ENCODE peak calls at places on chromosome 22, in five cellular contexts. I is PC-3, Z is GM06990, J is neural progenitor cell, O is GM23338. U is an unnamed sample. For H3K36me3, the result is how much of the 10 kb centered on the place peaks cover.

GRCh38 chr22:26038365-26038764 is 130.9 kb upstream of the SEZ6L start:
- DNase-seq in Z (no peak), O (peak), I (no peak), J (no peak), U (no peak)

GRCh38 chr22:44455963-44456358 is 42.1 kb downstream of the RTL6 start:
- DNase-seq in O (no peak), J (no peak), I (no peak), Z (no peak), U (no peak)

GRCh38 chr22:26045855-26046254 is 123.4 kb upstream of the SEZ6L start:
- DNase-seq in Z (no peak), J (no peak), O (no peak), I (no peak), U (no peak)

GRCh38 chr22:26579331-26579886 is 10.5 kb downstream of the TPST2 start:
- DNase-seq in J (no peak), Z (peak), O (no peak), I (no peak), U (peak)

GRCh38 chr22:19868773-19869471 is 14.2 kb upstream of the GNB1L start:
- DNase-seq in J (no peak), I (no peak), O (no peak), Z (no peak), U (no peak)

GRCh38 chr22:38262051-38262795 is 10.6 kb downstream of the TMEM184B start:
- DNase-seq in I (peak), Z (peak), O (peak), J (peak), U (peak)

GRCh38 chr22:23163665-23164064 is 16.6 kb upstream of the BCR start:
- DNase-seq in J (no peak), O (no peak), Z (no peak), I (no peak), U (no peak)

GRCh38 chr22:37820350-37820749 is 2.8 kb upstream of the GALR3 start:
- DNase-seq in O (no peak), I (no peak), J (no peak), Z (no peak), U (no peak)

GRCh38 chr22:40383905-40384304 is 13.5 kb downstream of the SGSM3 start:
- DNase-seq in I (no peak), O (no peak), Z (no peak), J (no peak), U (no peak)

GRCh38 chr22:45029501-45029900 is 19.7 kb upstream of the PHF21B start:
- DNase-seq in O (no peak), J (no peak), I (no peak), Z (no peak), U (no peak)

GRCh38 chr22:27299181-27300085 is 502.1 kb downstream of the MN1 start:
- DNase-seq in Z (no peak), O (peak), J (peak), I (no peak), U (no peak)

GRCh38 chr22:28344893-28345292 is 334.7 kb downstream of the TTC28 start:
- DNase-seq in O (no peak), J (no peak), I (no peak), Z (no peak), U (no peak)

GRCh38 chr22:39489094-39490068 is 12.7 kb upstream of the MIEF1 start:
- DNase-seq in O (no peak), J (no peak), Z (no peak), I (no peak), U (no peak)

GRCh38 chr22:29310065-29310862 is 3.8 kb downstream of the GAS2L1 start:
- DNase-seq in O (no peak), Z (no peak), I (no peak), J (no peak), U (no peak)

GRCh38 chr22:50262460-50262911 is 1.0 kb upstream of the MAPK12 start:
- DNase-seq in I (peak), J (no peak), O (no peak), Z (no peak), U (peak)

GRCh38 chr22:39318507-39319283 is 728 bp downstream of the RPL3 start:
- DNase-seq in Z (no peak), I (no peak), O (no peak), J (peak), U (peak)

GRCh38 chr22:40200795-40201194 is 23.1 kb downstream of the TNRC6B start:
- DNase-seq in J (no peak), I (no peak), O (no peak), Z (no peak), U (no peak)

GRCh38 chr22:37887610-37888378 is 18.3 kb upstream of the MICALL1 start:
- DNase-seq in Z (no peak), O (peak), J (peak), I (peak), U (no peak)

GRCh38 chr22:39960791-39961746 is 872 bp downstream of the TMA7B start:
- DNase-seq in J (no peak), Z (peak), I (peak), O (no peak), U (no peak)

GRCh38 chr22:50627452-50627913 is 469 bp downstream of the ARSA start:
- DNase-seq in I (no peak), J (peak), Z (no peak), O (peak), U (peak)

GRCh38 chr22:37331811-37332536 is 49.7 kb downstream of the CYTH4 start:
- DNase-seq in O (no peak), J (no peak), Z (no peak), I (peak), U (peak)

GRCh38 chr22:19121631-19122142 is 525 bp downstream of the DGCR2 start:
- DNase-seq in J (peak), O (peak), Z (peak), I (peak), U (peak)

GRCh38 chr22:23533328-23533762 is 46.7 kb downstream of the IGLL1 start:
- DNase-seq in Z (no peak), I (no peak), J (peak), O (peak), U (peak)

GRCh38 chr22:39382410-39382809 is 17.2 kb upstream of the TAB1 start:
- DNase-seq in I (no peak), O (no peak), Z (peak), J (no peak), U (no peak)

GRCh38 chr22:37563153-37564081 is 3.1 kb downstream of the CDC42EP1 start:
- DNase-seq in J (no peak), O (peak), Z (no peak), I (peak), U (no peak)

GRCh38 chr22:37940698-37941376 is 12.6 kb downstream of the C22orf23 start:
- DNase-seq in Z (no peak), I (no peak), J (no peak), O (peak), U (no peak)

GRCh38 chr22:39647836-39648500 is 77.4 kb downstream of the CACNA1I start:
- DNase-seq in I (no peak), Z (no peak), O (no peak), J (no peak), U (no peak)

GRCh38 chr22:19554834-19555404 is 30.7 kb upstream of the CLDN5 start:
- DNase-seq in J (peak), I (peak), O (peak), Z (no peak), U (no peak)

GRCh38 chr22:37544955-37545702 is 15.2 kb upstream of the CDC42EP1 start:
- DNase-seq in Z (no peak), I (peak), J (peak), O (peak), U (peak)

GRCh38 chr22:47623056-47623739 is 860.7 kb downstream of the TBC1D22A start:
- DNase-seq in O (no peak), J (no peak), Z (no peak), I (no peak), U (no peak)

GRCh38 chr22:23533771-23534191 is 46.3 kb downstream of the IGLL1 start:
- DNase-seq in I (no peak), Z (no peak), J (no peak), O (peak), U (no peak)

GRCh38 chr22:45238431-45239377 is 2.0 kb downstream of the KIAA0930 start:
- DNase-seq in I (no peak), O (no peak), Z (no peak), J (no peak), U (no peak)

GRCh38 chr22:38569972-38570840 is at the start of gene DMC1:
- DNase-seq in J (peak), Z (peak), I (peak), O (peak), U (peak)

GRCh38 chr22:37684803-37685615 is 1.1 kb upstream of the NOL12 start:
- DNase-seq in J (no peak), Z (no peak), I (no peak), O (no peak), U (peak)

GRCh38 chr22:45268958-45269844 is 15.5 kb upstream of the UPK3A start:
- DNase-seq in J (peak), I (peak), O (peak), Z (peak), U (peak)

GRCh38 chr22:41521166-41521565 is 23.1 kb downstream of the POLR3H start:
- DNase-seq in J (no peak), O (no peak), Z (no peak), I (no peak), U (no peak)

GRCh38 chr22:41523464-41524221 is 20.6 kb downstream of the POLR3H start:
- DNase-seq in I (no peak), O (peak), J (no peak), Z (no peak), U (no peak)

GRCh38 chr22:41524283-41524682 is 20.0 kb downstream of the POLR3H start:
- DNase-seq in Z (no peak), I (no peak), J (no peak), O (no peak), U (no peak)

GRCh38 chr22:41524809-41525449 is 19.3 kb downstream of the POLR3H start:
- DNase-seq in I (no peak), J (no peak), Z (no peak), O (peak), U (no peak)

DNA sequence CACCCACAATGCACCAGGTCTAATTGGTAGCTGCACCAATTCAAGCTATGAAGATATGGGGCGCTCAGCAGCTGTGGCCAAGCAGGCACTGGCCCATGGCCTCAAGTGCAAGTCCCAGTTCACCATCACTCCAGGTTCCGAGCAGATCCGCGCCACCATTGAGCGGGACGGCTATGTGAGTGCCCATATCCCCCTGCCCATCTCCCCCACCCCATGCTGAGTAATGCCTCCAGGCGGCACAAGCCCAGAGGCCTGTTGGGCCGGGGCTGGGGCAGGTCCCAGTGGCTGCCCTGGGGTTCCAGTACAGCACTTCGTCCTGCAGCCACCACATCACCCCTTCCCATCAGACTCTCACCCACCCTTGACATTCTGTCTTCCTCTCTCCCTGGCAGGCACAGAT is 21.5 kb downstream of the POLR3H start:
- DNase-seq in J (no peak), O (no peak), Z (no peak), I (no peak), U (no peak)
- H3K4me3 ChIP-seq in J (no peak), O (no peak), Z (no peak), I (no peak), U (no peak)

GRCh38 chr22:31235076-31235475 is 23.0 kb downstream of the LIMK2 start:
- DNase-seq in Z (no peak), O (no peak), I (no peak), J (no peak), U (no peak)
- TF ChIP-seq CTCF in Z (no peak), O (no peak), I (no peak), J (no peak), U (no peak)

DNA sequence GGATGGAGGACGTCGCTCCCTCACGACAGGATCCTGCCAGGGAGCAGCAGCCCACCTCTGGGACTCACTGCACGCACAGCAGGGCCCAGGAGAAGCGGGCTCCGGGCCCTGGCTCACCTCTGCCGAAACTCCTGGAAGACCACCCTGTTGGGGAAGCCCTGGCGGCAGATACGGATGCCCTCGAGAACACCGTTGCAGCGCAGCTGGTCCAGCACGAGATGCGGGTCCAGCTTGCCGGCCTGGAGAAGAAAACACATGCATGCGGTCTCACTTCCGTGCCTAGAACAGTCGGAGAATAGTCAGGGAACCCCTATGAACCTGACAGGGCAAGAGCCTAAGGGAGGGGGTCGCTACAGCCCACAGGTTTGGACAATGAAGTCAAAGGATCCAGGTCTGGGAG is 52.9 kb downstream of the APOL1 start:
- DNase-seq in O (no peak), Z (no peak), J (no peak), I (no peak), U (no peak)
- H3K36me3 ChIP-seq in O (half or more), Z (half or more), J (under half), I (half or more), U (half or more)

GRCh38 chr22:17966403-17966717 is 58.0 kb downstream of the MICAL3 start:
- DNase-seq in Z (no peak), J (no peak), O (no peak), I (no peak), U (no peak)
- H3K4me3 ChIP-seq in Z (no peak), J (no peak), O (no peak), I (no peak), U (peak)

GRCh38 chr22:46321387-46321775 is 14.1 kb upstream of the TRMU start:
- DNase-seq in Z (no peak), O (no peak), J (no peak), I (no peak), U (no peak)
- TF ChIP-seq CTCF in Z (no peak), O (no peak), J (no peak), I (no peak), U (no peak)

DNA sequence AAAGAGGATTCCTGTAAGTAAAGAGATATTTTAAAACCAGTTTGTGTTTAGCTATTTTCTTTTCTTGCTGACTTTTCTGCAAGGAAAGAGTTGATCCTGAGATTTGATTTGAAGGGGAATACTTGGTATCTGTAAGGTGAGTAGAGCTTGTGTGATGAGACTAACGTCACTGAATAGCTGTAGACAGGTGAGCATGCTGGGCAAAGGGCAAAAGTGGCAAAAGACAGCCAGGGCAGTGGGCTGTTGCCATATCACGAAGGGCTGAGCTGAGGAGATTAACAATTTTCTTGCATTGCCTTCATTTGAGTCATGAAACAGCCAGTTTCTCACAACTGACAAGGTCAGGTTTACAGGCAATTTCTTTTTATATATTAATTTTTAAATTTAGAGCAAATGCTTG is 21.1 kb downstream of the CRKL start:
- DNase-seq in Z (no peak), O (no peak), I (no peak), J (no peak), U (no peak)
- H3K36me3 ChIP-seq in Z (under half), O (under half), I (under half), J (under half), U (half or more)

GRCh38 chr22:33300165-33300564 is 242.0 kb upstream of the SYN3 start:
- DNase-seq in J (no peak), O (no peak), Z (peak), I (no peak), U (peak)
- H3K4me3 ChIP-seq in J (no peak), O (no peak), Z (no peak), I (no peak), U (peak)